ENCODE peak calls at places on chromosome 4, in nine cellular contexts. One of them, this sample, is unnamed.

GRCh38 chr4:73127839-73128448 is 58.4 kb upstream of the COX18 start:
- DNase-seq in NCI-H2081 treated with DMSO at 0.1 percent for 48 hours: no peak
- DNase-seq in OCI-LY7: peak
- DNase-seq in GM20000: no peak
- DNase-seq in activated T-helper 9 cell treated with anti-CD3 and anti-CD28 coated beads, Interleukin-2, amount 50 U/mL, for 16 hours: no peak
- DNase-seq in cardiac muscle cell: peak
- DNase-seq in DMS79: no peak
- DNase-seq in stimulated activated CD8-positive, alpha-beta memory T cell treated with anti-CD3 and anti-CD28 coated beads, Interleukin-7, amount 100 ng/mL, for 24 hours: no peak
- DNase-seq in stimulated activated CD4-positive, alpha-beta T cell treated with anti-CD3 and anti-CD28 coated beads, Interleukin-2, amount 100 ng/mL, for 24 hours: no peak
- DNase-seq in this sample: no peak

GRCh38 chr4:86872135-86872534 is 20.1 kb downstream of the C4orf36 start:
- DNase-seq in NCI-H2081 treated with DMSO at 0.1 percent for 48 hours: no peak
- DNase-seq in OCI-LY7: no peak
- DNase-seq in GM20000: no peak
- DNase-seq in activated T-helper 9 cell treated with anti-CD3 and anti-CD28 coated beads, Interleukin-2, amount 50 U/mL, for 16 hours: no peak
- DNase-seq in cardiac muscle cell: no peak
- DNase-seq in DMS79: no peak
- DNase-seq in stimulated activated CD8-positive, alpha-beta memory T cell treated with anti-CD3 and anti-CD28 coated beads, Interleukin-7, amount 100 ng/mL, for 24 hours: no peak
- DNase-seq in stimulated activated CD4-positive, alpha-beta T cell treated with anti-CD3 and anti-CD28 coated beads, Interleukin-2, amount 100 ng/mL, for 24 hours: no peak
- DNase-seq in this sample: no peak

GRCh38 chr4:10180927-10181744 is 64.5 kb upstream of the WDR1 start:
- DNase-seq in NCI-H2081 treated with DMSO at 0.1 percent for 48 hours: no peak
- DNase-seq in OCI-LY7: peak
- DNase-seq in GM20000: peak
- DNase-seq in activated T-helper 9 cell treated with anti-CD3 and anti-CD28 coated beads, Interleukin-2, amount 50 U/mL, for 16 hours: no peak
- DNase-seq in cardiac muscle cell: peak
- DNase-seq in DMS79: peak
- DNase-seq in stimulated activated CD8-positive, alpha-beta memory T cell treated with anti-CD3 and anti-CD28 coated beads, Interleukin-7, amount 100 ng/mL, for 24 hours: no peak
- DNase-seq in stimulated activated CD4-positive, alpha-beta T cell treated with anti-CD3 and anti-CD28 coated beads, Interleukin-2, amount 100 ng/mL, for 24 hours: peak
- DNase-seq in this sample: no peak

GRCh38 chr4:39125600-39125985 is 56.7 kb upstream of the WDR19 start:
- DNase-seq in NCI-H2081 treated with DMSO at 0.1 percent for 48 hours: no peak
- DNase-seq in OCI-LY7: no peak
- DNase-seq in GM20000: no peak
- DNase-seq in activated T-helper 9 cell treated with anti-CD3 and anti-CD28 coated beads, Interleukin-2, amount 50 U/mL, for 16 hours: no peak
- DNase-seq in cardiac muscle cell: no peak
- DNase-seq in DMS79: no peak
- DNase-seq in stimulated activated CD8-positive, alpha-beta memory T cell treated with anti-CD3 and anti-CD28 coated beads, Interleukin-7, amount 100 ng/mL, for 24 hours: no peak
- DNase-seq in stimulated activated CD4-positive, alpha-beta T cell treated with anti-CD3 and anti-CD28 coated beads, Interleukin-2, amount 100 ng/mL, for 24 hours: no peak
- DNase-seq in this sample: no peak

GRCh38 chr4:31088600-31089230 is 368.5 kb downstream of the PCDH7 start:
- DNase-seq in NCI-H2081 treated with DMSO at 0.1 percent for 48 hours: no peak
- DNase-seq in OCI-LY7: no peak
- DNase-seq in GM20000: no peak
- DNase-seq in activated T-helper 9 cell treated with anti-CD3 and anti-CD28 coated beads, Interleukin-2, amount 50 U/mL, for 16 hours: no peak
- DNase-seq in cardiac muscle cell: peak
- DNase-seq in DMS79: no peak
- DNase-seq in stimulated activated CD8-positive, alpha-beta memory T cell treated with anti-CD3 and anti-CD28 coated beads, Interleukin-7, amount 100 ng/mL, for 24 hours: no peak
- DNase-seq in stimulated activated CD4-positive, alpha-beta T cell treated with anti-CD3 and anti-CD28 coated beads, Interleukin-2, amount 100 ng/mL, for 24 hours: no peak
- DNase-seq in this sample: no peak

GRCh38 chr4:167509551-167509950 is 275.3 kb upstream of the SPOCK3 start:
- DNase-seq in NCI-H2081 treated with DMSO at 0.1 percent for 48 hours: no peak
- DNase-seq in OCI-LY7: no peak
- DNase-seq in GM20000: no peak
- DNase-seq in activated T-helper 9 cell treated with anti-CD3 and anti-CD28 coated beads, Interleukin-2, amount 50 U/mL, for 16 hours: no peak
- DNase-seq in cardiac muscle cell: no peak
- DNase-seq in DMS79: no peak
- DNase-seq in stimulated activated CD8-positive, alpha-beta memory T cell treated with anti-CD3 and anti-CD28 coated beads, Interleukin-7, amount 100 ng/mL, for 24 hours: no peak
- DNase-seq in stimulated activated CD4-positive, alpha-beta T cell treated with anti-CD3 and anti-CD28 coated beads, Interleukin-2, amount 100 ng/mL, for 24 hours: no peak
- DNase-seq in this sample: no peak

GRCh38 chr4:182745268-182745667 is 171.9 kb downstream of the DCTD start:
- DNase-seq in NCI-H2081 treated with DMSO at 0.1 percent for 48 hours: peak
- DNase-seq in OCI-LY7: no peak
- DNase-seq in GM20000: no peak
- DNase-seq in activated T-helper 9 cell treated with anti-CD3 and anti-CD28 coated beads, Interleukin-2, amount 50 U/mL, for 16 hours: no peak
- DNase-seq in cardiac muscle cell: no peak
- DNase-seq in DMS79: peak
- DNase-seq in stimulated activated CD8-positive, alpha-beta memory T cell treated with anti-CD3 and anti-CD28 coated beads, Interleukin-7, amount 100 ng/mL, for 24 hours: no peak
- DNase-seq in stimulated activated CD4-positive, alpha-beta T cell treated with anti-CD3 and anti-CD28 coated beads, Interleukin-2, amount 100 ng/mL, for 24 hours: no peak
- DNase-seq in this sample: no peak

GRCh38 chr4:153788064-153788418 is 842 bp downstream of the SFRP2 start:
- DNase-seq in NCI-H2081 treated with DMSO at 0.1 percent for 48 hours: no peak
- DNase-seq in OCI-LY7: no peak
- DNase-seq in GM20000: no peak
- DNase-seq in activated T-helper 9 cell treated with anti-CD3 and anti-CD28 coated beads, Interleukin-2, amount 50 U/mL, for 16 hours: no peak
- DNase-seq in cardiac muscle cell: no peak
- DNase-seq in DMS79: no peak
- DNase-seq in stimulated activated CD8-positive, alpha-beta memory T cell treated with anti-CD3 and anti-CD28 coated beads, Interleukin-7, amount 100 ng/mL, for 24 hours: no peak
- DNase-seq in stimulated activated CD4-positive, alpha-beta T cell treated with anti-CD3 and anti-CD28 coated beads, Interleukin-2, amount 100 ng/mL, for 24 hours: no peak
- DNase-seq in this sample: no peak

GRCh38 chr4:88018471-88018870 is 11.0 kb downstream of the PKD2 start:
- DNase-seq in NCI-H2081 treated with DMSO at 0.1 percent for 48 hours: no peak
- DNase-seq in OCI-LY7: no peak
- DNase-seq in GM20000: no peak
- DNase-seq in activated T-helper 9 cell treated with anti-CD3 and anti-CD28 coated beads, Interleukin-2, amount 50 U/mL, for 16 hours: no peak
- DNase-seq in cardiac muscle cell: peak
- DNase-seq in DMS79: no peak
- DNase-seq in stimulated activated CD8-positive, alpha-beta memory T cell treated with anti-CD3 and anti-CD28 coated beads, Interleukin-7, amount 100 ng/mL, for 24 hours: no peak
- DNase-seq in stimulated activated CD4-positive, alpha-beta T cell treated with anti-CD3 and anti-CD28 coated beads, Interleukin-2, amount 100 ng/mL, for 24 hours: no peak
- DNase-seq in this sample: no peak

GRCh38 chr4:154877110-154877760 is 96.2 kb downstream of the RBM46 start:
- DNase-seq in NCI-H2081 treated with DMSO at 0.1 percent for 48 hours: peak
- DNase-seq in OCI-LY7: peak
- DNase-seq in GM20000: no peak
- DNase-seq in activated T-helper 9 cell treated with anti-CD3 and anti-CD28 coated beads, Interleukin-2, amount 50 U/mL, for 16 hours: no peak
- DNase-seq in cardiac muscle cell: peak
- DNase-seq in DMS79: no peak
- DNase-seq in stimulated activated CD8-positive, alpha-beta memory T cell treated with anti-CD3 and anti-CD28 coated beads, Interleukin-7, amount 100 ng/mL, for 24 hours: no peak
- DNase-seq in stimulated activated CD4-positive, alpha-beta T cell treated with anti-CD3 and anti-CD28 coated beads, Interleukin-2, amount 100 ng/mL, for 24 hours: no peak
- DNase-seq in this sample: no peak

GRCh38 chr4:74623041-74623440 is 171.3 kb downstream of the BTC start:
- DNase-seq in NCI-H2081 treated with DMSO at 0.1 percent for 48 hours: no peak
- DNase-seq in OCI-LY7: peak
- DNase-seq in GM20000: peak
- DNase-seq in activated T-helper 9 cell treated with anti-CD3 and anti-CD28 coated beads, Interleukin-2, amount 50 U/mL, for 16 hours: no peak
- DNase-seq in cardiac muscle cell: peak
- DNase-seq in DMS79: no peak
- DNase-seq in stimulated activated CD8-positive, alpha-beta memory T cell treated with anti-CD3 and anti-CD28 coated beads, Interleukin-7, amount 100 ng/mL, for 24 hours: no peak
- DNase-seq in stimulated activated CD4-positive, alpha-beta T cell treated with anti-CD3 and anti-CD28 coated beads, Interleukin-2, amount 100 ng/mL, for 24 hours: no peak
- DNase-seq in this sample: no peak

GRCh38 chr4:143667461-143667860 is 33.0 kb downstream of the FREM3 start:
- DNase-seq in NCI-H2081 treated with DMSO at 0.1 percent for 48 hours: no peak
- DNase-seq in OCI-LY7: no peak
- DNase-seq in GM20000: no peak
- DNase-seq in activated T-helper 9 cell treated with anti-CD3 and anti-CD28 coated beads, Interleukin-2, amount 50 U/mL, for 16 hours: no peak
- DNase-seq in cardiac muscle cell: peak
- DNase-seq in DMS79: no peak
- DNase-seq in stimulated activated CD8-positive, alpha-beta memory T cell treated with anti-CD3 and anti-CD28 coated beads, Interleukin-7, amount 100 ng/mL, for 24 hours: no peak
- DNase-seq in stimulated activated CD4-positive, alpha-beta T cell treated with anti-CD3 and anti-CD28 coated beads, Interleukin-2, amount 100 ng/mL, for 24 hours: no peak
- DNase-seq in this sample: no peak

GRCh38 chr4:1763550-1764080 is 29.5 kb upstream of the FGFR3 start:
- DNase-seq in NCI-H2081 treated with DMSO at 0.1 percent for 48 hours: no peak
- DNase-seq in OCI-LY7: peak
- DNase-seq in GM20000: peak
- DNase-seq in activated T-helper 9 cell treated with anti-CD3 and anti-CD28 coated beads, Interleukin-2, amount 50 U/mL, for 16 hours: no peak
- DNase-seq in cardiac muscle cell: peak
- DNase-seq in DMS79: no peak
- DNase-seq in stimulated activated CD8-positive, alpha-beta memory T cell treated with anti-CD3 and anti-CD28 coated beads, Interleukin-7, amount 100 ng/mL, for 24 hours: no peak
- DNase-seq in stimulated activated CD4-positive, alpha-beta T cell treated with anti-CD3 and anti-CD28 coated beads, Interleukin-2, amount 100 ng/mL, for 24 hours: no peak
- DNase-seq in this sample: no peak

GRCh38 chr4:140095694-140096482 is 58.1 kb downstream of the MAML3 start:
- DNase-seq in NCI-H2081 treated with DMSO at 0.1 percent for 48 hours: no peak
- DNase-seq in OCI-LY7: peak
- DNase-seq in GM20000: no peak
- DNase-seq in activated T-helper 9 cell treated with anti-CD3 and anti-CD28 coated beads, Interleukin-2, amount 50 U/mL, for 16 hours: peak
- DNase-seq in cardiac muscle cell: peak
- DNase-seq in DMS79: no peak
- DNase-seq in stimulated activated CD8-positive, alpha-beta memory T cell treated with anti-CD3 and anti-CD28 coated beads, Interleukin-7, amount 100 ng/mL, for 24 hours: no peak
- DNase-seq in stimulated activated CD4-positive, alpha-beta T cell treated with anti-CD3 and anti-CD28 coated beads, Interleukin-2, amount 100 ng/mL, for 24 hours: peak
- DNase-seq in this sample: peak

GRCh38 chr4:106365613-106366012 is 3.0 kb downstream of the GIMD1 start:
- DNase-seq in NCI-H2081 treated with DMSO at 0.1 percent for 48 hours: no peak
- DNase-seq in OCI-LY7: no peak
- DNase-seq in GM20000: no peak
- DNase-seq in activated T-helper 9 cell treated with anti-CD3 and anti-CD28 coated beads, Interleukin-2, amount 50 U/mL, for 16 hours: no peak
- DNase-seq in cardiac muscle cell: peak
- DNase-seq in DMS79: no peak
- DNase-seq in stimulated activated CD8-positive, alpha-beta memory T cell treated with anti-CD3 and anti-CD28 coated beads, Interleukin-7, amount 100 ng/mL, for 24 hours: no peak
- DNase-seq in stimulated activated CD4-positive, alpha-beta T cell treated with anti-CD3 and anti-CD28 coated beads, Interleukin-2, amount 100 ng/mL, for 24 hours: no peak
- DNase-seq in this sample: no peak

GRCh38 chr4:66688674-66689073 is 856.6 kb downstream of the CENPC start:
- DNase-seq in NCI-H2081 treated with DMSO at 0.1 percent for 48 hours: peak
- DNase-seq in OCI-LY7: peak
- DNase-seq in GM20000: no peak
- DNase-seq in activated T-helper 9 cell treated with anti-CD3 and anti-CD28 coated beads, Interleukin-2, amount 50 U/mL, for 16 hours: no peak
- DNase-seq in cardiac muscle cell: peak
- DNase-seq in DMS79: no peak
- DNase-seq in stimulated activated CD8-positive, alpha-beta memory T cell treated with anti-CD3 and anti-CD28 coated beads, Interleukin-7, amount 100 ng/mL, for 24 hours: no peak
- DNase-seq in stimulated activated CD4-positive, alpha-beta T cell treated with anti-CD3 and anti-CD28 coated beads, Interleukin-2, amount 100 ng/mL, for 24 hours: no peak
- DNase-seq in this sample: no peak

GRCh38 chr4:1608196-1608820 is 75.8 kb downstream of the FAM53A start:
- DNase-seq in NCI-H2081 treated with DMSO at 0.1 percent for 48 hours: no peak
- DNase-seq in OCI-LY7: no peak
- DNase-seq in GM20000: no peak
- DNase-seq in activated T-helper 9 cell treated with anti-CD3 and anti-CD28 coated beads, Interleukin-2, amount 50 U/mL, for 16 hours: no peak
- DNase-seq in cardiac muscle cell: no peak
- DNase-seq in DMS79: no peak
- DNase-seq in stimulated activated CD8-positive, alpha-beta memory T cell treated with anti-CD3 and anti-CD28 coated beads, Interleukin-7, amount 100 ng/mL, for 24 hours: no peak
- DNase-seq in stimulated activated CD4-positive, alpha-beta T cell treated with anti-CD3 and anti-CD28 coated beads, Interleukin-2, amount 100 ng/mL, for 24 hours: no peak
- DNase-seq in this sample: no peak

GRCh38 chr4:94641702-94642560 is 115.8 kb upstream of the BMPR1B start:
- DNase-seq in NCI-H2081 treated with DMSO at 0.1 percent for 48 hours: no peak
- DNase-seq in OCI-LY7: no peak
- DNase-seq in GM20000: no peak
- DNase-seq in activated T-helper 9 cell treated with anti-CD3 and anti-CD28 coated beads, Interleukin-2, amount 50 U/mL, for 16 hours: no peak
- DNase-seq in cardiac muscle cell: peak
- DNase-seq in DMS79: no peak
- DNase-seq in stimulated activated CD8-positive, alpha-beta memory T cell treated with anti-CD3 and anti-CD28 coated beads, Interleukin-7, amount 100 ng/mL, for 24 hours: no peak
- DNase-seq in stimulated activated CD4-positive, alpha-beta T cell treated with anti-CD3 and anti-CD28 coated beads, Interleukin-2, amount 100 ng/mL, for 24 hours: no peak
- DNase-seq in this sample: no peak

GRCh38 chr4:3201718-3202702 is 46.9 kb upstream of the MSANTD1 start:
- DNase-seq in NCI-H2081 treated with DMSO at 0.1 percent for 48 hours: no peak
- DNase-seq in OCI-LY7: peak
- DNase-seq in GM20000: peak
- DNase-seq in activated T-helper 9 cell treated with anti-CD3 and anti-CD28 coated beads, Interleukin-2, amount 50 U/mL, for 16 hours: peak
- DNase-seq in cardiac muscle cell: peak
- DNase-seq in DMS79: no peak
- DNase-seq in stimulated activated CD8-positive, alpha-beta memory T cell treated with anti-CD3 and anti-CD28 coated beads, Interleukin-7, amount 100 ng/mL, for 24 hours: peak
- DNase-seq in stimulated activated CD4-positive, alpha-beta T cell treated with anti-CD3 and anti-CD28 coated beads, Interleukin-2, amount 100 ng/mL, for 24 hours: peak
- DNase-seq in this sample: peak

GRCh38 chr4:164169591-164169990 is 584.3 kb upstream of the SMIM31 start:
- DNase-seq in NCI-H2081 treated with DMSO at 0.1 percent for 48 hours: no peak
- DNase-seq in OCI-LY7: no peak
- DNase-seq in GM20000: no peak
- DNase-seq in activated T-helper 9 cell treated with anti-CD3 and anti-CD28 coated beads, Interleukin-2, amount 50 U/mL, for 16 hours: no peak
- DNase-seq in cardiac muscle cell: no peak
- DNase-seq in DMS79: no peak
- DNase-seq in stimulated activated CD8-positive, alpha-beta memory T cell treated with anti-CD3 and anti-CD28 coated beads, Interleukin-7, amount 100 ng/mL, for 24 hours: no peak
- DNase-seq in stimulated activated CD4-positive, alpha-beta T cell treated with anti-CD3 and anti-CD28 coated beads, Interleukin-2, amount 100 ng/mL, for 24 hours: no peak
- DNase-seq in this sample: no peak

GRCh38 chr4:118770741-118771187 is 65.2 kb downstream of the SEC24D start:
- DNase-seq in NCI-H2081 treated with DMSO at 0.1 percent for 48 hours: no peak
- DNase-seq in OCI-LY7: no peak
- DNase-seq in GM20000: no peak
- DNase-seq in activated T-helper 9 cell treated with anti-CD3 and anti-CD28 coated beads, Interleukin-2, amount 50 U/mL, for 16 hours: no peak
- DNase-seq in cardiac muscle cell: peak
- DNase-seq in DMS79: no peak
- DNase-seq in stimulated activated CD8-positive, alpha-beta memory T cell treated with anti-CD3 and anti-CD28 coated beads, Interleukin-7, amount 100 ng/mL, for 24 hours: no peak
- DNase-seq in stimulated activated CD4-positive, alpha-beta T cell treated with anti-CD3 and anti-CD28 coated beads, Interleukin-2, amount 100 ng/mL, for 24 hours: no peak
- DNase-seq in this sample: no peak

GRCh38 chr4:43369036-43369594 is 476.6 kb downstream of the GRXCR1 start:
- DNase-seq in NCI-H2081 treated with DMSO at 0.1 percent for 48 hours: no peak
- DNase-seq in OCI-LY7: no peak
- DNase-seq in GM20000: no peak
- DNase-seq in activated T-helper 9 cell treated with anti-CD3 and anti-CD28 coated beads, Interleukin-2, amount 50 U/mL, for 16 hours: no peak
- DNase-seq in cardiac muscle cell: no peak
- DNase-seq in DMS79: no peak
- DNase-seq in stimulated activated CD8-positive, alpha-beta memory T cell treated with anti-CD3 and anti-CD28 coated beads, Interleukin-7, amount 100 ng/mL, for 24 hours: no peak
- DNase-seq in stimulated activated CD4-positive, alpha-beta T cell treated with anti-CD3 and anti-CD28 coated beads, Interleukin-2, amount 100 ng/mL, for 24 hours: no peak
- DNase-seq in this sample: no peak

GRCh38 chr4:123396294-123397275 is at the start of gene SPRY1:
- DNase-seq in NCI-H2081 treated with DMSO at 0.1 percent for 48 hours: peak
- DNase-seq in OCI-LY7: peak
- DNase-seq in GM20000: peak
- DNase-seq in activated T-helper 9 cell treated with anti-CD3 and anti-CD28 coated beads, Interleukin-2, amount 50 U/mL, for 16 hours: peak
- DNase-seq in cardiac muscle cell: peak
- DNase-seq in DMS79: no peak
- DNase-seq in stimulated activated CD8-positive, alpha-beta memory T cell treated with anti-CD3 and anti-CD28 coated beads, Interleukin-7, amount 100 ng/mL, for 24 hours: peak
- DNase-seq in stimulated activated CD4-positive, alpha-beta T cell treated with anti-CD3 and anti-CD28 coated beads, Interleukin-2, amount 100 ng/mL, for 24 hours: peak
- DNase-seq in this sample: peak

GRCh38 chr4:186934255-186934654 is 210.6 kb upstream of the FAT1 start:
- DNase-seq in NCI-H2081 treated with DMSO at 0.1 percent for 48 hours: no peak
- DNase-seq in OCI-LY7: no peak
- DNase-seq in GM20000: no peak
- DNase-seq in activated T-helper 9 cell treated with anti-CD3 and anti-CD28 coated beads, Interleukin-2, amount 50 U/mL, for 16 hours: no peak
- DNase-seq in cardiac muscle cell: no peak
- DNase-seq in DMS79: no peak
- DNase-seq in stimulated activated CD8-positive, alpha-beta memory T cell treated with anti-CD3 and anti-CD28 coated beads, Interleukin-7, amount 100 ng/mL, for 24 hours: no peak
- DNase-seq in stimulated activated CD4-positive, alpha-beta T cell treated with anti-CD3 and anti-CD28 coated beads, Interleukin-2, amount 100 ng/mL, for 24 hours: no peak
- DNase-seq in this sample: no peak

GRCh38 chr4:173332021-173332487 is 2.1 kb downstream of the HMGB2 start:
- DNase-seq in NCI-H2081 treated with DMSO at 0.1 percent for 48 hours: no peak
- DNase-seq in OCI-LY7: no peak
- DNase-seq in GM20000: no peak
- DNase-seq in activated T-helper 9 cell treated with anti-CD3 and anti-CD28 coated beads, Interleukin-2, amount 50 U/mL, for 16 hours: no peak
- DNase-seq in cardiac muscle cell: peak
- DNase-seq in DMS79: no peak
- DNase-seq in stimulated activated CD8-positive, alpha-beta memory T cell treated with anti-CD3 and anti-CD28 coated beads, Interleukin-7, amount 100 ng/mL, for 24 hours: no peak
- DNase-seq in stimulated activated CD4-positive, alpha-beta T cell treated with anti-CD3 and anti-CD28 coated beads, Interleukin-2, amount 100 ng/mL, for 24 hours: no peak
- DNase-seq in this sample: no peak

GRCh38 chr4:114217150-114217817 is 237.8 kb upstream of the ARSJ start:
- DNase-seq in NCI-H2081 treated with DMSO at 0.1 percent for 48 hours: no peak
- DNase-seq in OCI-LY7: no peak
- DNase-seq in GM20000: no peak
- DNase-seq in activated T-helper 9 cell treated with anti-CD3 and anti-CD28 coated beads, Interleukin-2, amount 50 U/mL, for 16 hours: no peak
- DNase-seq in cardiac muscle cell: no peak
- DNase-seq in DMS79: no peak
- DNase-seq in stimulated activated CD8-positive, alpha-beta memory T cell treated with anti-CD3 and anti-CD28 coated beads, Interleukin-7, amount 100 ng/mL, for 24 hours: no peak
- DNase-seq in stimulated activated CD4-positive, alpha-beta T cell treated with anti-CD3 and anti-CD28 coated beads, Interleukin-2, amount 100 ng/mL, for 24 hours: no peak
- DNase-seq in this sample: no peak

GRCh38 chr4:5021546-5021945 is 2.3 kb upstream of the CYTL1 start:
- DNase-seq in NCI-H2081 treated with DMSO at 0.1 percent for 48 hours: no peak
- DNase-seq in OCI-LY7: no peak
- DNase-seq in GM20000: no peak
- DNase-seq in activated T-helper 9 cell treated with anti-CD3 and anti-CD28 coated beads, Interleukin-2, amount 50 U/mL, for 16 hours: no peak
- DNase-seq in cardiac muscle cell: no peak
- DNase-seq in DMS79: no peak
- DNase-seq in stimulated activated CD8-positive, alpha-beta memory T cell treated with anti-CD3 and anti-CD28 coated beads, Interleukin-7, amount 100 ng/mL, for 24 hours: no peak
- DNase-seq in stimulated activated CD4-positive, alpha-beta T cell treated with anti-CD3 and anti-CD28 coated beads, Interleukin-2, amount 100 ng/mL, for 24 hours: no peak
- DNase-seq in this sample: no peak

GRCh38 chr4:7860600-7861158 is 79.0 kb downstream of the AFAP1 start:
- DNase-seq in NCI-H2081 treated with DMSO at 0.1 percent for 48 hours: no peak
- DNase-seq in OCI-LY7: no peak
- DNase-seq in GM20000: no peak
- DNase-seq in activated T-helper 9 cell treated with anti-CD3 and anti-CD28 coated beads, Interleukin-2, amount 50 U/mL, for 16 hours: no peak
- DNase-seq in cardiac muscle cell: no peak
- DNase-seq in DMS79: no peak
- DNase-seq in stimulated activated CD8-positive, alpha-beta memory T cell treated with anti-CD3 and anti-CD28 coated beads, Interleukin-7, amount 100 ng/mL, for 24 hours: no peak
- DNase-seq in stimulated activated CD4-positive, alpha-beta T cell treated with anti-CD3 and anti-CD28 coated beads, Interleukin-2, amount 100 ng/mL, for 24 hours: no peak
- DNase-seq in this sample: no peak

GRCh38 chr4:103754844-103755243 is 35.1 kb upstream of the TACR3 start:
- DNase-seq in NCI-H2081 treated with DMSO at 0.1 percent for 48 hours: no peak
- DNase-seq in OCI-LY7: no peak
- DNase-seq in GM20000: no peak
- DNase-seq in activated T-helper 9 cell treated with anti-CD3 and anti-CD28 coated beads, Interleukin-2, amount 50 U/mL, for 16 hours: no peak
- DNase-seq in cardiac muscle cell: no peak
- DNase-seq in DMS79: no peak
- DNase-seq in stimulated activated CD8-positive, alpha-beta memory T cell treated with anti-CD3 and anti-CD28 coated beads, Interleukin-7, amount 100 ng/mL, for 24 hours: no peak
- DNase-seq in stimulated activated CD4-positive, alpha-beta T cell treated with anti-CD3 and anti-CD28 coated beads, Interleukin-2, amount 100 ng/mL, for 24 hours: no peak
- DNase-seq in this sample: no peak

GRCh38 chr4:4558881-4559280 is 17.0 kb upstream of the STX18 start:
- DNase-seq in NCI-H2081 treated with DMSO at 0.1 percent for 48 hours: no peak
- DNase-seq in OCI-LY7: no peak
- DNase-seq in GM20000: no peak
- DNase-seq in activated T-helper 9 cell treated with anti-CD3 and anti-CD28 coated beads, Interleukin-2, amount 50 U/mL, for 16 hours: no peak
- DNase-seq in cardiac muscle cell: no peak
- DNase-seq in DMS79: no peak
- DNase-seq in stimulated activated CD8-positive, alpha-beta memory T cell treated with anti-CD3 and anti-CD28 coated beads, Interleukin-7, amount 100 ng/mL, for 24 hours: no peak
- DNase-seq in stimulated activated CD4-positive, alpha-beta T cell treated with anti-CD3 and anti-CD28 coated beads, Interleukin-2, amount 100 ng/mL, for 24 hours: no peak
- DNase-seq in this sample: no peak

GRCh38 chr4:139762715-139763114 is 97.1 kb downstream of the MGST2 start:
- DNase-seq in NCI-H2081 treated with DMSO at 0.1 percent for 48 hours: no peak
- DNase-seq in OCI-LY7: no peak
- DNase-seq in GM20000: no peak
- DNase-seq in activated T-helper 9 cell treated with anti-CD3 and anti-CD28 coated beads, Interleukin-2, amount 50 U/mL, for 16 hours: no peak
- DNase-seq in cardiac muscle cell: peak
- DNase-seq in DMS79: no peak
- DNase-seq in stimulated activated CD8-positive, alpha-beta memory T cell treated with anti-CD3 and anti-CD28 coated beads, Interleukin-7, amount 100 ng/mL, for 24 hours: no peak
- DNase-seq in stimulated activated CD4-positive, alpha-beta T cell treated with anti-CD3 and anti-CD28 coated beads, Interleukin-2, amount 100 ng/mL, for 24 hours: no peak
- DNase-seq in this sample: no peak

This sample was measured in activated effector memory CD4-positive, alpha-beta T cell treated with anti-CD3 and anti-CD28 coated beads, Interleukin-2, amount 50 U/mL, for 16 hours.